ENCODE peak calls at places on chromosomes 6 and 20, in four cellular contexts. One of them, this sample, is unnamed. For H3K36me3, the result is how much of the 10 kb centered on the place peaks cover.

GRCh38 chr20:23086931-23087411 is 847 bp upstream of the CD93 start:
- DNase-seq in tibial nerve: no peak
- DNase-seq in brain microvascular endothelial cell: no peak
- DNase-seq in A673: no peak
- DNase-seq in this sample: peak

GRCh38 chr6:150271501-150272263 is 97.1 kb upstream of the IYD start:
- DNase-seq in tibial nerve: no peak
- DNase-seq in brain microvascular endothelial cell: no peak
- DNase-seq in A673: no peak
- DNase-seq in this sample: no peak

GRCh38 chr6:46323966-46324622 is 153.3 kb upstream of the ENPP5 start:
- DNase-seq in tibial nerve: no peak
- DNase-seq in brain microvascular endothelial cell: no peak
- DNase-seq in A673: no peak
- DNase-seq in this sample: no peak

GRCh38 chr6:2551705-2552104 is 199.0 kb downstream of the MYLK4 start:
- DNase-seq in tibial nerve: no peak
- DNase-seq in brain microvascular endothelial cell: no peak
- DNase-seq in A673: no peak
- DNase-seq in this sample: no peak

GRCh38 chr6:56860466-56860865 is 94.4 kb upstream of the BEND6 start:
- DNase-seq in tibial nerve: no peak
- DNase-seq in brain microvascular endothelial cell: peak
- DNase-seq in A673: peak
- DNase-seq in this sample: no peak

GRCh38 chr6:144737998-144738397 is 452.9 kb downstream of the UTRN start:
- DNase-seq in tibial nerve: no peak
- DNase-seq in brain microvascular endothelial cell: no peak
- DNase-seq in A673: no peak
- DNase-seq in this sample: no peak

GRCh38 chr20:50915424-50915823 is 15.8 kb downstream of the ADNP start:
- DNase-seq in tibial nerve: no peak
- DNase-seq in brain microvascular endothelial cell: peak
- DNase-seq in A673: peak
- DNase-seq in this sample: no peak

GRCh38 chr20:2297352-2297717 is 1.5 kb downstream of the TGM3 start:
- DNase-seq in tibial nerve: no peak
- DNase-seq in brain microvascular endothelial cell: no peak
- DNase-seq in A673: no peak
- DNase-seq in this sample: no peak

GRCh38 chr6:168215121-168215808 is 104.3 kb downstream of the DACT2 start:
- DNase-seq in tibial nerve: no peak
- DNase-seq in brain microvascular endothelial cell: no peak
- DNase-seq in A673: no peak
- DNase-seq in this sample: no peak

GRCh38 chr6:109743739-109744138 is 52.6 kb downstream of the FIG4 start:
- DNase-seq in tibial nerve: no peak
- DNase-seq in brain microvascular endothelial cell: peak
- DNase-seq in A673: peak
- DNase-seq in this sample: no peak

GRCh38 chr6:27753668-27754407 is 158.4 kb downstream of the OR2B2 start:
- DNase-seq in tibial nerve: no peak
- DNase-seq in brain microvascular endothelial cell: peak
- DNase-seq in A673: peak
- DNase-seq in this sample: peak

GRCh38 chr6:35810831-35811698 is 5.9 kb downstream of the LHFPL5 start:
- DNase-seq in tibial nerve: no peak
- DNase-seq in brain microvascular endothelial cell: peak
- DNase-seq in A673: peak
- DNase-seq in this sample: no peak

GRCh38 chr6:152062476-152062875 is 255.0 kb downstream of the ESR1 start:
- DNase-seq in tibial nerve: no peak
- DNase-seq in brain microvascular endothelial cell: no peak
- DNase-seq in A673: no peak
- DNase-seq in this sample: no peak

GRCh38 chr20:61050491-61050890 is 201.6 kb upstream of the CDH4 start:
- DNase-seq in tibial nerve: no peak
- DNase-seq in brain microvascular endothelial cell: no peak
- DNase-seq in A673: no peak
- DNase-seq in this sample: no peak

GRCh38 chr20:41617059-41617921 is 887 bp downstream of the CHD6 start:
- DNase-seq in tibial nerve: peak
- DNase-seq in brain microvascular endothelial cell: peak
- DNase-seq in A673: peak
- DNase-seq in this sample: peak

GRCh38 chr6:13814938-13815575 is 700 bp upstream of the MCUR1 start:
- DNase-seq in tibial nerve: no peak
- DNase-seq in brain microvascular endothelial cell: no peak
- DNase-seq in A673: no peak
- DNase-seq in this sample: no peak

GRCh38 chr6:26199773-26200728 is 112.8 kb downstream of the HFE start:
- DNase-seq in tibial nerve: no peak
- DNase-seq in brain microvascular endothelial cell: peak
- DNase-seq in A673: peak
- DNase-seq in this sample: no peak

GRCh38 chr6:139855741-139856206 is 481.3 kb upstream of the CITED2 start:
- DNase-seq in tibial nerve: no peak
- DNase-seq in brain microvascular endothelial cell: peak
- DNase-seq in A673: no peak
- DNase-seq in this sample: no peak

GRCh38 chr6:55919909-55920308 is 44.5 kb upstream of the BMP5 start:
- DNase-seq in tibial nerve: no peak
- DNase-seq in brain microvascular endothelial cell: no peak
- DNase-seq in A673: no peak
- DNase-seq in this sample: no peak

GRCh38 chr6:145110109-145110508 is 625.2 kb downstream of the EPM2A start:
- DNase-seq in tibial nerve: no peak
- DNase-seq in brain microvascular endothelial cell: no peak
- DNase-seq in A673: no peak
- DNase-seq in this sample: no peak

GRCh38 chr20:46057856-46058655 is 29.0 kb downstream of the SLC12A5 start:
- DNase-seq in tibial nerve: no peak
- DNase-seq in brain microvascular endothelial cell: peak
- DNase-seq in A673: peak
- DNase-seq in this sample: peak
- TF ChIP-seq CTCF in tibial nerve: no peak
- TF ChIP-seq CTCF in brain microvascular endothelial cell: peak
- TF ChIP-seq CTCF in A673: peak
- TF ChIP-seq CTCF in this sample: no peak

DNA sequence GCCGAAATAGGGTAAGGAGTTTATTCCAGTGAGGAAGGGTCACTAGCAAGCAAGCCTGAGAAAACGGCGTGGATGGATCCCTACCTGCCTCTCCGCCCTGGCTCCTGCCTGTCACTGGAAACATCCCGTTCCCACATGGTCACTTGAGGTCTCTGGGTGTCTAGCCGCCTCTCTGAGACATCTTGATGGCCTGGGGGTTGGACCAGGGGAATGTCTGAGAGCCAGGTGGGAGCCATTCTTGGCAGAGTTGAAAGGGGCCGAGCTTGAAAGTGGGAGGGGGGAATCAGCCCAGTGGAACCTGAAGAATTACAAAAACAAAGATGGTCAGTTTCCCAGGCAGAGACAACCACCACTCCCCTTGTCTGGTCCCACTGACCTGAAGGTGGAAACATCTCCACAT is 955 bp downstream of the CCHCR1 start:
- DNase-seq in tibial nerve: no peak
- DNase-seq in brain microvascular endothelial cell: no peak
- DNase-seq in A673: no peak
- DNase-seq in this sample: peak
- H3K36me3 ChIP-seq in tibial nerve: under half
- H3K36me3 ChIP-seq in brain microvascular endothelial cell: under half
- H3K36me3 ChIP-seq in A673: under half
- H3K36me3 ChIP-seq in this sample: under half

DNA sequence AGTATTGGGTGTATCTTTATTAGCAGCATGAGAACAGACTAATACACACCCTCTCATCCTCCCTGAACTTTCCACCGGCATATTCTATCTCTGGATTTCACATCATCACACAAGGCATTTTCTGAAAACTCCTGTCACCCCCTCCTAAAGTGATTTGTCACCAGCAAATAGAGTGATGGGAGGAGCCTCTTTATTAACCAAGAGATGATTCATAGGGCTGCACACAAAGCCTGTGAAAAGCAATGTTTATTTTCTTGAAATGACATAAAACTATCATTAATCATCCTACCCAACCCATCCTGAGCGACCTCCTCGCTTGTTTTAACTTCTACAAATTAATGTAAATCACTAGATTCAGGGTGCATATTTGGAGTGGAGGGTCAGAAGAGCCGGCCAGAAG is 394.8 kb upstream of the SULF2 start:
- DNase-seq in tibial nerve: no peak
- DNase-seq in brain microvascular endothelial cell: peak
- DNase-seq in A673: no peak
- DNase-seq in this sample: no peak
- TF ChIP-seq CTCF in tibial nerve: no peak
- TF ChIP-seq CTCF in brain microvascular endothelial cell: no peak
- TF ChIP-seq CTCF in A673: no peak
- TF ChIP-seq CTCF in this sample: no peak

GRCh38 chr20:47236639-47236900 is 119.9 kb downstream of the ZMYND8 start:
- DNase-seq in tibial nerve: no peak
- DNase-seq in brain microvascular endothelial cell: no peak
- DNase-seq in A673: no peak
- DNase-seq in this sample: no peak
- H3K36me3 ChIP-seq in tibial nerve: under half
- H3K36me3 ChIP-seq in brain microvascular endothelial cell: under half
- H3K36me3 ChIP-seq in A673: under half
- H3K36me3 ChIP-seq in this sample: under half